ENCODE peak calls at places on chromosomes 2 and 18, in five cellular contexts. M is IMR-90, T is fibroblast of lung, H is H1, K is pancreas. J is an unnamed sample.

GRCh38 chr2:27336173-27336572 is 13.3 kb upstream of the MPV17 start:
- DNase-seq in M (no peak), T (no peak), H (no peak), K (no peak), J (no peak)

GRCh38 chr2:211930331-211930730 is 608.3 kb downstream of the ERBB4 start:
- DNase-seq in M (no peak), T (no peak), H (no peak), K (no peak), J (no peak)

GRCh38 chr2:142868281-142868762 is 9.1 kb upstream of the KYNU start:
- DNase-seq in M (no peak), T (peak), H (no peak), K (peak), J (peak)

GRCh38 chr18:75638597-75639467 is 211.3 kb upstream of the SMIM21 start:
- DNase-seq in M (peak), T (peak), H (peak), K (no peak), J (peak)

GRCh38 chr2:75896779-75897366 is 186.2 kb upstream of the GCFC2 start:
- DNase-seq in M (no peak), T (no peak), H (no peak), K (peak), J (no peak)

GRCh38 chr2:234218261-234219180 is 168.0 kb downstream of the SPP2 start:
- DNase-seq in M (no peak), T (peak), H (no peak), K (no peak), J (peak)

GRCh38 chr18:44458777-44459176 is 221.9 kb upstream of the SETBP1 start:
- DNase-seq in M (peak), T (peak), H (no peak), K (no peak), J (peak)

GRCh38 chr2:98185801-98186200 is 98.8 kb downstream of the VWA3B start:
- DNase-seq in M (no peak), T (no peak), H (no peak), K (no peak), J (no peak)

GRCh38 chr2:187553908-187554703 is at the start of gene TFPI:
- DNase-seq in M (peak), T (peak), H (no peak), K (no peak), J (peak)

GRCh38 chr2:14401838-14402237 is 230.7 kb upstream of the LRATD1 start:
- DNase-seq in M (no peak), T (no peak), H (no peak), K (no peak), J (no peak)

GRCh38 chr2:203484266-203485112 is 50.6 kb downstream of the RAPH1 start:
- DNase-seq in M (peak), T (peak), H (no peak), K (peak), J (peak)

GRCh38 chr2:240589850-240590525 is 3.5 kb downstream of the CAPN10 start:
- DNase-seq in M (no peak), T (no peak), H (no peak), K (no peak), J (no peak)

GRCh38 chr2:230869691-230870543 is 5.2 kb downstream of the ITM2C start:
- DNase-seq in M (no peak), T (no peak), H (peak), K (no peak), J (no peak)

GRCh38 chr2:219428469-219428868 is 6.2 kb upstream of the SPEG start:
- DNase-seq in M (no peak), T (no peak), H (no peak), K (no peak), J (no peak)

GRCh38 chr2:39118786-39119499 is 1.9 kb downstream of the SOS1 start:
- DNase-seq in M (no peak), T (peak), H (no peak), K (no peak), J (no peak)

GRCh38 chr2:69057660-69058059 is 44.7 kb downstream of the ANTXR1 start:
- DNase-seq in M (no peak), T (no peak), H (no peak), K (no peak), J (peak)

GRCh38 chr2:219851801-219852481 is 224.5 kb downstream of the SLC4A3 start:
- DNase-seq in M (peak), T (no peak), H (no peak), K (no peak), J (peak)

GRCh38 chr2:47026738-47027531 is 111.3 kb upstream of the MCFD2 start:
- DNase-seq in M (no peak), T (no peak), H (no peak), K (no peak), J (no peak)

GRCh38 chr2:204197601-204198000 is 261.0 kb downstream of the ICOS start:
- DNase-seq in M (no peak), T (no peak), H (no peak), K (no peak), J (no peak)

GRCh38 chr2:86393521-86394490 is 47.4 kb upstream of the KDM3A start:
- DNase-seq in M (peak), T (no peak), H (no peak), K (peak), J (no peak)

GRCh38 chr2:73177645-73178255 is 24.6 kb upstream of the NOTO start:
- DNase-seq in M (no peak), T (no peak), H (peak), K (no peak), J (no peak)

GRCh38 chr2:73176881-73177644 is 25.3 kb upstream of the NOTO start:
- DNase-seq in M (peak), T (peak), H (peak), K (peak), J (peak)

GRCh38 chr2:73174941-73175662 is 27.3 kb upstream of the NOTO start:
- DNase-seq in M (no peak), T (no peak), H (no peak), K (no peak), J (no peak)

GRCh38 chr2:73175663-73176204 is 26.6 kb upstream of the NOTO start:
- DNase-seq in M (peak), T (peak), H (peak), K (peak), J (peak)

GRCh38 chr2:73176205-73176880 is 26.0 kb upstream of the NOTO start:
- DNase-seq in M (no peak), T (no peak), H (peak), K (peak), J (peak)
- TF ChIP-seq CTCF in M (no peak), T (no peak), H (no peak), K (no peak), J (no peak)

GRCh38 chr2:84515788-84516187 is 510 bp upstream of the DNAH6 start:
- DNase-seq in M (no peak), T (no peak), H (no peak), K (no peak), J (no peak)
- H3K4me3 ChIP-seq in M (peak), T (peak), H (no peak), K (no peak), J (peak)

GRCh38 chr2:182767578-182767977 is 51.5 kb downstream of the DNAJC10 start:
- DNase-seq in M (peak), T (peak), H (no peak), K (no peak), J (peak)
- TF ChIP-seq CTCF in M (peak), T (peak), H (no peak), K (no peak), J (peak)

GRCh38 chr18:50306944-50307343 is 19.5 kb upstream of the CXXC1 start:
- DNase-seq in M (peak), T (peak), H (no peak), K (no peak), J (peak)
- H3K4me3 ChIP-seq in M (no peak), T (no peak), H (no peak), K (no peak), J (no peak)

GRCh38 chr18:23324861-23325260 is 128.2 kb upstream of the RIOK3 start:
- DNase-seq in M (no peak), T (no peak), H (no peak), K (no peak), J (no peak)

GRCh38 chr18:23317975-23318675 is 135.0 kb upstream of the RIOK3 start:
- DNase-seq in M (peak), T (no peak), H (no peak), K (no peak), J (peak)

GRCh38 chr18:23324056-23324811 is 128.9 kb upstream of the RIOK3 start:
- DNase-seq in M (no peak), T (no peak), H (no peak), K (no peak), J (no peak)

GRCh38 chr18:23320709-23321236 is 132.3 kb upstream of the RIOK3 start:
- DNase-seq in M (no peak), T (no peak), H (no peak), K (no peak), J (no peak)

DNA sequence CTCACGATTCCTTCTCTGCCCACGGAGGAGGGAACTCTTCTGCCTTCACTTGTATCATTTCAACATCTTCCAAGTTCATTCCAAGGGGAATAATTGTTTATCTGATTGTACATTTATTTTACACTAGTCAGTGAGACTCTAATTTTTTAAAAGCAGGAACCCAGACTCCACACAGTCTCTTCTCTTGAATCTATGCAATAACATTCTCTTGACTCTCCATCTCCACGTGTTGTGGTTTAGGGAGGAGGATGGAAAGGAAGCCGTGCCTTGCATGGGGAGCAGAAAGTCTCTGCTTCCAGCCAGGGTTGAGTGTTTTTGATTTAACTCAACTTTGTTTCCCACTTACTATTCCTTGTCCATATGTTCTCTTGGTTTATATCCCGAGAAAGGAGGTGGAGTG is 131.1 kb upstream of the RIOK3 start:
- DNase-seq in M (peak), T (no peak), H (no peak), K (no peak), J (peak)
- TF ChIP-seq CTCF in M (no peak), T (no peak), H (no peak), K (no peak), J (no peak)

GRCh38 chr2:96817882-96818281 is 1.8 kb downstream of the CNNM3 start:
- DNase-seq in M (no peak), T (no peak), H (no peak), K (no peak), J (no peak)
- H3K4me3 ChIP-seq in M (no peak), T (no peak), H (peak), K (no peak), J (no peak)

DNA sequence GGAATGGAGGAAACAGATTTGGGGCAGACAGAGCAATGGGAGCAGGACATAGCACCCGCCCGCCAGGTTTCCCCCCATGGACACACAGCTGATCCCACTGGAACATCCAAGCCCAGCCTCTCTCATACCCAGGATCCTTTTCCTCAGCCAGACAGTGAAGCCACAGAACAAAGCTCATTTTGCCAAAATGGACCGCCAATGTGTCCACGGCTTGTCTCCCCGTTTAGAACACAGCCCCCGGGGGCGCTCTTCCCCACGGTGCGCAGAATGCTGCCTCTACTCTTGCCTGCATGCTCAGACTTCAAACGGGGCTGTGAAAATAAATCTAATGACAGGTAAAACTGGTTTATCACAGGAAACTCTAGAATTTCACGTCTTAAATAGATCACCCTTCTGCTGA is 548.5 kb upstream of the ID2 start:
- DNase-seq in M (no peak), T (no peak), H (no peak), K (no peak), J (no peak)
- TF ChIP-seq CTCF in M (no peak), T (no peak), H (peak), K (no peak), J (no peak)

DNA sequence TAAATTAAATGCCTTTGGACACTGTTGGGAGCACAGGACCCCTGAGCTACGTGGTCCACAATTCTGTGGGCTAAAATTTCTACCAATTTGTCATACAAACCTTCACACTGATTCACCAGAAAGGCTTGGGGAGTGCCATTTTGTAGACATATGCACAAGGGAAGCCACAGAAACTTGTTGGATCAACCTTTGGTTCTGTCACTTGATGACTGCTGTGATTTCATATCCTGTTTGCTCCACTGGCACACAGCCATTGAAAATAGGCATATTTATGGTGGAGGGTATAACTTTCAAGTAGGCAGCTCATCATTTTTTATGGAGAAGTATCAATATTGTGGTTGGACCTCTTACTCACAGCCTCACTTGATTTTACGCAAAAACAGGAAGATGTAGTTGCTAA is 10.4 kb downstream of the NAPG start:
- DNase-seq in M (peak), T (no peak), H (no peak), K (no peak), J (no peak)
- H3K4me3 ChIP-seq in M (no peak), T (no peak), H (no peak), K (no peak), J (no peak)

DNA sequence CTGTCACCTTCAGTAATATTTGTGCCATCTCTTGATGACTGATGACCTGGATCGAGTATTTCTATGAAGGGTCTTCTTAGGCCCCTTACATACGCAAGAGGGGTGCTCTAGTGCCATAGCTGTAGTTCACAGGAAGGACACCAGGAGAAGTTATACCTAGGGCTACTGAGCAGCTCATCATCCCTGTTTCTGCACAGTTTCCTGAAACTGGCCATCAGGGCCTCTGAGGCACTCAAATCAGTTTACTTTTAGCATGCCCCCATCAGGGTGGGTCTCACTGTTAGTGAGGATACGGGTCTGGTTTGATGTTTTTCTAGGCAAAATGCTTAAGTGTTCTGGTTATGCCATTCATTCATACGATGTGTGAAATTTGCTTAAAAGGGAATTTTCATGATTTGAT is 20.0 kb upstream of the FBLN7 start:
- DNase-seq in M (no peak), T (no peak), H (no peak), K (no peak), J (no peak)
- TF ChIP-seq CTCF in M (no peak), T (no peak), H (no peak), K (no peak), J (peak)

GRCh38 chr18:3245853-3246635 is 1.6 kb upstream of the MYL12A start:
- DNase-seq in M (peak), T (peak), H (peak), K (peak), J (peak)
- H3K4me3 ChIP-seq in M (no peak), T (no peak), H (peak), K (peak), J (peak)

J was measured in AG10803.